ENCODE peak calls at places on chromosomes 3 and 15, in four cellular contexts. One of them, this sample, is unnamed. For H3K36me3, the result is how much of the 10 kb centered on the place peaks cover.

GRCh38 chr15:45573961-45574629 is 13.1 kb upstream of the BLOC1S6 start:
- DNase-seq in stomach: no peak
- DNase-seq in cardiac muscle cell: peak
- DNase-seq in ascending aorta: no peak
- DNase-seq in this sample: no peak

GRCh38 chr3:112136959-112137693 is 4.1 kb upstream of the GCSAM start:
- DNase-seq in stomach: no peak
- DNase-seq in cardiac muscle cell: peak
- DNase-seq in ascending aorta: no peak
- DNase-seq in this sample: no peak

GRCh38 chr15:38398134-38398533 is 55.8 kb upstream of the FAM98B start:
- DNase-seq in stomach: no peak
- DNase-seq in cardiac muscle cell: peak
- DNase-seq in ascending aorta: peak
- DNase-seq in this sample: peak

GRCh38 chr3:183766745-183767606 is 58.4 kb downstream of the MAP6D1 start:
- DNase-seq in stomach: peak
- DNase-seq in cardiac muscle cell: peak
- DNase-seq in ascending aorta: peak
- DNase-seq in this sample: peak

GRCh38 chr3:197730200-197730599 is 6.5 kb downstream of the RUBCN start:
- DNase-seq in stomach: no peak
- DNase-seq in cardiac muscle cell: peak
- DNase-seq in ascending aorta: no peak
- DNase-seq in this sample: no peak

GRCh38 chr3:49248828-49249227 is 28.2 kb downstream of the C3orf62 start:
- DNase-seq in stomach: no peak
- DNase-seq in cardiac muscle cell: peak
- DNase-seq in ascending aorta: no peak
- DNase-seq in this sample: no peak

GRCh38 chr3:18423401-18424212 is 1.5 kb downstream of the SATB1 start:
- DNase-seq in stomach: peak
- DNase-seq in cardiac muscle cell: peak
- DNase-seq in ascending aorta: peak
- DNase-seq in this sample: peak

GRCh38 chr3:63654246-63654645 is 1.8 kb downstream of the SNTN start:
- DNase-seq in stomach: no peak
- DNase-seq in cardiac muscle cell: no peak
- DNase-seq in ascending aorta: no peak
- DNase-seq in this sample: no peak

GRCh38 chr3:11556234-11556633 is 87.5 kb downstream of the VGLL4 start:
- DNase-seq in stomach: no peak
- DNase-seq in cardiac muscle cell: no peak
- DNase-seq in ascending aorta: no peak
- DNase-seq in this sample: peak

GRCh38 chr3:87228316-87228715 is 1.2 kb downstream of the CHMP2B start:
- DNase-seq in stomach: no peak
- DNase-seq in cardiac muscle cell: peak
- DNase-seq in ascending aorta: no peak
- DNase-seq in this sample: no peak

GRCh38 chr3:146542968-146543367 is 1.4 kb downstream of the PLSCR1 start:
- DNase-seq in stomach: no peak
- DNase-seq in cardiac muscle cell: no peak
- DNase-seq in ascending aorta: no peak
- DNase-seq in this sample: no peak

GRCh38 chr15:57663262-57663661 is 43.3 kb upstream of the POLR2M start:
- DNase-seq in stomach: no peak
- DNase-seq in cardiac muscle cell: no peak
- DNase-seq in ascending aorta: no peak
- DNase-seq in this sample: no peak

GRCh38 chr3:93961489-93961888 is 12.2 kb downstream of the PROS1 start:
- DNase-seq in stomach: no peak
- DNase-seq in cardiac muscle cell: no peak
- DNase-seq in ascending aorta: no peak
- DNase-seq in this sample: no peak

GRCh38 chr15:68795298-68795848 is 25.3 kb downstream of the ANP32A start:
- DNase-seq in stomach: peak
- DNase-seq in cardiac muscle cell: peak
- DNase-seq in ascending aorta: peak
- DNase-seq in this sample: peak

GRCh38 chr3:23809840-23810341 is 4.1 kb downstream of the UBE2E1 start:
- DNase-seq in stomach: no peak
- DNase-seq in cardiac muscle cell: no peak
- DNase-seq in ascending aorta: no peak
- DNase-seq in this sample: no peak

GRCh38 chr3:71385040-71385685 is 198.4 kb downstream of the FOXP1 start:
- DNase-seq in stomach: no peak
- DNase-seq in cardiac muscle cell: peak
- DNase-seq in ascending aorta: no peak
- DNase-seq in this sample: no peak

GRCh38 chr3:78742041-78742440 is 1025.8 kb downstream of the ROBO1 start:
- DNase-seq in stomach: no peak
- DNase-seq in cardiac muscle cell: no peak
- DNase-seq in ascending aorta: no peak
- DNase-seq in this sample: no peak

GRCh38 chr3:78737988-78738387 is 1029.8 kb downstream of the ROBO1 start:
- DNase-seq in stomach: no peak
- DNase-seq in cardiac muscle cell: peak
- DNase-seq in ascending aorta: no peak
- DNase-seq in this sample: no peak

GRCh38 chr3:78745847-78746246 is 1022.0 kb downstream of the ROBO1 start:
- DNase-seq in stomach: no peak
- DNase-seq in cardiac muscle cell: no peak
- DNase-seq in ascending aorta: no peak
- DNase-seq in this sample: no peak

GRCh38 chr3:78736863-78737262 is 1030.9 kb downstream of the ROBO1 start:
- DNase-seq in stomach: no peak
- DNase-seq in cardiac muscle cell: peak
- DNase-seq in ascending aorta: no peak
- DNase-seq in this sample: no peak

DNA sequence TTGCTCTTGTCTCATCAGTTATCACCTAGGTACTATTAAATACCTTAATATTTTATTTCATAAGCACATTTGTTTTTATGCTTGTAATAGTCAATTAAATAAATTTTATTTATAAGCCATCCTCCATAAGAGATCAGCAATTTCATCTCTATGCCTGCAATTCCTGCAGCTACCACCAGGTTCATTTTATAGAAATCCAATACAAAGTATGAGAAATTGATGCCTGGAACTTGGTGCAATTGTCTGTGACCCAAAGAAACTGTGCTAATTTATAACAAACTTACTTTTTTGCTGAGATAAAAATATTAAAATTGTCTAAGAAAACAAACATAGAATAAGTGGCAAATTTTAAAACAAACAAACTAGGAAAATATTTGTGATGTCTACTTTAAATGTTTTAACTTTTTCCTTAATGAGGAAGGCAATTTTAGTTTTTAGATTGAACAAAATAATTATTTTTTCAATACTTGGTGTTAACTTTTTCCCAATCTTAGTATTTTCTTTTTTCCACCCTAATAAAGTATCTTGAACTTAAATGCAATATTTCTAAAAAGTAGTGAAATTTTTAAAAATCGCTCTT is 1026.6 kb downstream of the ROBO1 start:
- DNase-seq in stomach: no peak
- DNase-seq in cardiac muscle cell: no peak
- DNase-seq in ascending aorta: no peak
- DNase-seq in this sample: no peak
- TF ChIP-seq CTCF in stomach: peak
- TF ChIP-seq CTCF in cardiac muscle cell: peak
- TF ChIP-seq CTCF in ascending aorta: no peak
- TF ChIP-seq CTCF in this sample: peak

GRCh38 chr3:47714606-47715005 is 67.1 kb downstream of the SMARCC1 start:
- DNase-seq in stomach: no peak
- DNase-seq in cardiac muscle cell: no peak
- DNase-seq in ascending aorta: no peak
- DNase-seq in this sample: no peak
- H3K36me3 ChIP-seq in stomach: under half
- H3K36me3 ChIP-seq in cardiac muscle cell: half or more
- H3K36me3 ChIP-seq in ascending aorta: under half
- H3K36me3 ChIP-seq in this sample: half or more

GRCh38 chr3:30793755-30794154 is 100.7 kb downstream of the GADL1 start:
- DNase-seq in stomach: no peak
- DNase-seq in cardiac muscle cell: no peak
- DNase-seq in ascending aorta: no peak
- DNase-seq in this sample: no peak

GRCh38 chr3:30795176-30795575 is 99.3 kb downstream of the GADL1 start:
- DNase-seq in stomach: no peak
- DNase-seq in cardiac muscle cell: no peak
- DNase-seq in ascending aorta: no peak
- DNase-seq in this sample: no peak
- TF ChIP-seq CTCF in stomach: no peak
- TF ChIP-seq CTCF in cardiac muscle cell: no peak
- TF ChIP-seq CTCF in ascending aorta: no peak
- TF ChIP-seq CTCF in this sample: no peak

DNA sequence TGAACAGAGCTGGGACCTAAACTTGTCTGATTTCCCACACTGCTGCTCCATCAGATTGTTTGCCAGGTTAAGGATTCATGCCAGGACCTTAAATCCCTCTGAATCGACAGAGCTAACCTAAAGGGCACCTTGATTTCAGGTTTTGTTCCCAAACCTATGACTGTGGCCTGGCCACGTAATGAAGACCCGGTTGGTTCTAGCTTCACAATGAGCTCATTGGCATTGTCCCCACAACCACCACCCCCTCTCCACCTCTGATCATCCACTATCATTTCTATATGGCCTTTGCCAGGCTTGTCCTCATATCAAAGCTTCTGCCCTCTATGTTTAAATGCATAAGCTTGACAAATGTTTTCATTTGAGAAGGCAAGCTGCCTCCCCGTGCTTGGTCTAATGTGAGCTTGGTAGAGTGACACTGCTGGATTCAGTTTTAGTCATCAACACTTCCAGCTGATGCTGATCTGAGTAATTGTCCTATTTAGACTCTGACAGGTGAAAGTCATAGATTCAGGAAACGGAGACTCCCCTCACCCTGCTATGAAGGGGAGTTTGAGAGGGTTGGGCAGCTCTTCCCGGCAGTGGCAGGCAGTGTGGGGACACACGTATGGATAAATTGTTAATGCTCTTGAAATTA is 407.1 kb upstream of the CFAP20DC start:
- DNase-seq in stomach: no peak
- DNase-seq in cardiac muscle cell: no peak
- DNase-seq in ascending aorta: no peak
- DNase-seq in this sample: no peak
- H3K36me3 ChIP-seq in stomach: under half
- H3K36me3 ChIP-seq in cardiac muscle cell: under half
- H3K36me3 ChIP-seq in ascending aorta: under half
- H3K36me3 ChIP-seq in this sample: under half

DNA sequence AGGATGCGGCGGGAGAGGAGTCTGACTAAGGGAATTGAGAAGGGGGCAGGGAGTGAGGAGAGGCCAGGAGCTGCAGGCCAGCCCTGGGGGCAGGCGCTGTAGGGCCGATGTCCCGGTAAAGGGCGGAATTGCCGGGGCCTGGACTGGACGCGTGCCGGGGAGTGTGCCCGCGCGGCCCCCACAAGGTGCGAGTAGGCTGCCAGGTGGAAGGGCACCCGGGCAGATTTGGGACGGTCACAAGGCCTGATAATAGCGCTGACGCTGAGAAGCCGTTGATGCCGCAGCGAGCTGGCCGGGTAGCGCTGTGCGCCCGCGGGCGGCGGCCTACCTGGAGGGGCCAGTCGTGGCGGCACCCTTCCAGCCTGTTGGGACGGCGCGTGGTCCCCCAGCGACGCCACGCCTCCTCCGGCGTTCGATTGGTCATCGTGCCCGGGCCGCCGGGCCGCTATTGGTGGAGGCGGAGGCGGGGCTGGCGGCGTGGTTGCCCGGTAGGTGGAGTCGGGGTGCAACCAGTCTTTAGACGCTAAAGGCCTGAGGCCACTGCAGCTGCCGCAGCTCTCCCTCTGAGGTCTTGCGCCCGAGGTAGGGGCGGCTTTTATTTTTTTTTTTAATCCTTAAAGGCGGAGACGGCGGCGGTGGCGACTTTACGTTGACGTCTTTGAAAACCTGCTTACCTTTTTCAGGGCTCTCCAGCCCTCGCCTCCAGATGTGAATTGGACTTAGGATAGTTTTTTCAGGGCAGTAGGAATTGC is 919 bp downstream of the SLC25A38 start:
- DNase-seq in stomach: peak
- DNase-seq in cardiac muscle cell: peak
- DNase-seq in ascending aorta: peak
- DNase-seq in this sample: peak
- TF ChIP-seq CTCF in stomach: peak
- TF ChIP-seq CTCF in cardiac muscle cell: no peak
- TF ChIP-seq CTCF in ascending aorta: peak
- TF ChIP-seq CTCF in this sample: peak

This sample was measured in left ventricle myocardium inferior.